ENCODE peak calls at places on chromosomes 2 and 18, in seven cellular contexts. U is heart left ventricle, E is GM12864, Y is GM13976, P is adrenal gland, K is WERI-Rb-1, S is hepatocyte. X is an unnamed sample.

GRCh38 chr2:4101938-4102337 is 398.6 kb downstream of the DCDC2C start:
- DNase-seq in E (no peak), S (no peak), K (no peak), P (no peak), U (no peak), Y (no peak), X (no peak)

GRCh38 chr2:112183327-112184025 is 45.3 kb downstream of the FBLN7 start:
- DNase-seq in P (no peak), U (no peak), Y (no peak), S (no peak), E (no peak), K (no peak), X (no peak)

GRCh38 chr2:241216211-241216761 is 27.8 kb downstream of the ANO7 start:
- DNase-seq in E (no peak), Y (no peak), K (no peak), U (no peak), P (no peak), S (no peak), X (no peak)

GRCh38 chr2:50746526-50746925 is 285.4 kb downstream of the NRXN1 start:
- DNase-seq in K (peak), P (no peak), E (no peak), S (peak), Y (no peak), U (no peak), X (peak)

GRCh38 chr2:65076345-65076710 is 20.1 kb downstream of the CEP68 start:
- DNase-seq in P (no peak), K (no peak), E (no peak), Y (no peak), U (no peak), S (no peak), X (no peak)

GRCh38 chr2:102376052-102376591 is 20.5 kb downstream of the IL18R1 start:
- DNase-seq in S (no peak), Y (no peak), P (no peak), K (no peak), U (no peak), E (no peak), X (no peak)

GRCh38 chr2:102703748-102704147 is 58.1 kb upstream of the TMEM182 start:
- DNase-seq in K (no peak), P (no peak), U (no peak), Y (peak), E (no peak), S (peak), X (no peak)

GRCh38 chr2:67835266-67835665 is 227.5 kb downstream of the C1D start:
- DNase-seq in U (no peak), P (no peak), Y (no peak), K (no peak), S (no peak), E (no peak), X (no peak)

GRCh38 chr2:109098251-109098920 is 30.6 kb upstream of the SH3RF3 start:
- DNase-seq in S (no peak), E (no peak), U (no peak), Y (no peak), P (no peak), K (no peak), X (no peak)

GRCh38 chr18:26215247-26215970 is 10.8 kb upstream of the TAF4B start:
- DNase-seq in K (no peak), U (no peak), Y (peak), P (no peak), E (peak), S (no peak), X (no peak)

GRCh38 chr2:100924520-100925451 is 77.3 kb upstream of the RPL31 start:
- DNase-seq in E (peak), Y (peak), P (peak), K (no peak), U (peak), S (peak), X (no peak)

GRCh38 chr2:240139666-240140393 is 628 bp downstream of the OTOS start:
- DNase-seq in E (no peak), Y (no peak), S (no peak), U (no peak), K (no peak), P (no peak), X (no peak)

GRCh38 chr2:2664989-2665833 is 334.1 kb upstream of the MYT1L start:
- DNase-seq in P (peak), Y (no peak), K (peak), U (no peak), S (peak), E (no peak), X (no peak)

GRCh38 chr2:19802088-19802806 is 99.5 kb downstream of the TTC32 start:
- DNase-seq in E (no peak), K (no peak), P (no peak), Y (no peak), U (no peak), S (no peak), X (no peak)

GRCh38 chr18:78431606-78432005 is 548.0 kb upstream of the SALL3 start:
- DNase-seq in U (no peak), S (no peak), E (no peak), Y (no peak), P (no peak), K (no peak), X (no peak)

GRCh38 chr2:217160103-217160502 is 300.2 kb upstream of the TNP1 start:
- DNase-seq in E (no peak), K (no peak), U (no peak), S (no peak), Y (no peak), P (no peak), X (no peak)

GRCh38 chr2:118310016-118310877 is 222.0 kb downstream of the INSIG2 start:
- DNase-seq in K (peak), P (peak), E (no peak), U (no peak), S (peak), Y (peak), X (peak)

GRCh38 chr2:15159751-15160177 is 401.4 kb downstream of the NBAS start:
- DNase-seq in P (no peak), S (peak), U (no peak), K (peak), Y (peak), E (no peak), X (no peak)

DNA sequence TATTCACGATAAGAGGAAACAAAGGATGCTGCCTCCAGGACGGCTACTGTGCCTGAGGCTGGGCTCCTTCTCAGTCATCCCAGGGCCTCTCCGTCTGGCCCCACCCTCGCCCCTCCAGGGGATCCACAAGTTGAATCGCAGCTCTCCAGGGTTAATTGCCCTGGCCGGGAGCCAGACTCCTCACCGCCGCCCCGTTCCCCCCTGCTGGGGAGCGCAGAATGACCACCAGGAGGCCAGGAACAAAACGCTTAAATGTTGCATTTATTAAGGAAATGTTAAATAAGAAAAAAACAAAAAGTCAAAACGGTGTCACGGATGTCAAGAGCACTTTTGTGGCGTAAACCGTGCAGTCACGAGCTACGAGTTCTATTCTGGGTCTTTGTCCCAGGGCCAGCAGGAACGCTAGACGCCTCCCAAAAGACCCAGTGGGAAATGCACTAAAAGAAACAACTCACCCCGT is 1.4 kb downstream of the RPRM start:
- DNase-seq in U (no peak), K (peak), E (no peak), P (peak), S (peak), Y (peak), X (peak)
- TF ChIP-seq CTCF in U (no peak), K (no peak), E (no peak), P (peak), S (peak), Y (no peak), X (peak)

DNA sequence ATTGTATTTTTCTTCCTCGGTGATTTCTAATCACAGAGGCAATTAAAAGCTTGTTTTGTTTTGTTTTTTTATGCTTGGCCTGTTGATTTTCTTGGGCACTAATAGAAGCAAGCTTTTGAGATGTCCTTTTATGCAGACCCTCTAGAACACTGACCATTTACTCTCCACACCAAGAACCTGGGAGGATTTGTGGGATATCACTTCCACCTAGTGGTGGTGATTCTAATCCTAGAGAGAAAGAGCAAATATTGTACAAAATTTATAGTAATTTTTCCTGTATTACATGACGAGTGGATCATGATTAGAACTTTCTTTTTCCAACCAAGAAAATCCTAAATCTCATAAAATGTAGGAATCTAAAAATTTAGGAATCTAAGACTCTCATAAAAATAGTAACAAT is 23.4 kb downstream of the NEMP2 start:
- DNase-seq in Y (no peak), E (no peak), U (no peak), K (no peak), P (no peak), S (no peak), X (no peak)
- TF ChIP-seq CTCF in Y (peak), E (peak), U (peak), K (peak), P (peak), S (peak), X (peak)

DNA sequence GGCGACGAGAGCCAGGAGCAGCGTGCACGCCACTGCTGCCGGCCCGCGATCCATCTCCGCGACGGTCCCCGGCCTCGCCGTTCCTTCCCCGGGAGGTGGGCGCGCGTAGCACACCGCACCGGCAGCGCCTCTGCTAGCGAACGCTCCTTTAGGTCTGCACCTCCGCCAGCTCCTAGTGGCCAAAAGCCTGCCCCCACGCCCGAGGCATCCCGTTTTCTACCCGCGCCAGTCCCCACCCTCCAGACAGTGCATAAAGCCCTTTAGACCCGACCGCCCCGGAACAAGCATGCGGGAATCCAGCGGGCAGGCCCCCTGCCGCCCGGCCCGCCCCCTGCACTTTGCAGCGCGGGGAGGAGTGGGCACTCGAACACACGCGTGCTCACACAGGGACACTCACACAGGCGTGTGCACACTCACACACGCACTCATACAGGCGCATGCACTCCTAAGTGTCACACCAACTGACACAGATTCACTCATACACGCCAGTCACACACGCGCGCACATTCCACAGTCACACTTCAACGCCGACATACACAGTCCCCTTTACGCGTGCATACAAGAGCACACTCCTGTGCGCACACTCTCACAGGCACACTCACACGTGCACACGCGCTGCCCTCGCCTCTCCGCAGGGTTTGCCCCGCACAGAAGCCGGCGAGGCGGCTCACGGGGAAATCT is at the start of gene LRP2:
- DNase-seq in E (no peak), Y (peak), K (peak), P (no peak), S (peak), U (no peak), X (peak)
- TF ChIP-seq CTCF in E (no peak), Y (no peak), K (no peak), P (no peak), S (no peak), U (no peak), X (no peak)

DNA sequence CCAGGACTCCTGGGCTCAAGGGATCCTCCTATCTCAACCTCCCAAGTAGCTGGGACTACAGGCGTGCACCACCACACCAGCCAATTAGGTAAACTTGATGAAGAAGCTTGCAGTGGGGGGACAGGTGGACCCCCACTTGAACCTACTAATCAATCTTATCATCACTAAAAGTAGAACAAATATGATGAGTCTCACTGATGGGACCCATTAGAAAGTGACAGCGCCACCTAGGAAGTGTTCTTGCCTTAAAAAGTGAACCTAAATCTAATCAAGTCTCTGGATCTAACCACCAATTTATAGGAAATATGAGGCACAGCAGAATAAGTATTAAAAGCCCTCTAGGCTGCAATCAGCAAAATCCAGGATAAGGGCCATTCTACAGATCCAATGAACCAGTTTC is 79.2 kb downstream of the BIN1 start:
- DNase-seq in K (no peak), U (no peak), P (no peak), Y (no peak), E (no peak), S (no peak), X (no peak)
- TF ChIP-seq CTCF in K (peak), U (no peak), P (peak), Y (no peak), E (peak), S (no peak), X (no peak)

GRCh38 chr2:535222-535621 is 142.0 kb downstream of the TMEM18 start:
- DNase-seq in E (no peak), U (no peak), Y (no peak), K (no peak), P (no peak), S (no peak), X (no peak)
- TF ChIP-seq CTCF in E (no peak), U (no peak), Y (no peak), K (no peak), P (peak), S (no peak), X (peak)

GRCh38 chr18:63872586-63872985 is 14.9 kb upstream of the SERPINB2 start:
- DNase-seq in P (no peak), S (no peak), U (no peak), E (no peak), Y (no peak), K (no peak), X (no peak)
- TF ChIP-seq CTCF in P (no peak), S (no peak), U (no peak), E (no peak), Y (no peak), K (no peak), X (no peak)

DNA sequence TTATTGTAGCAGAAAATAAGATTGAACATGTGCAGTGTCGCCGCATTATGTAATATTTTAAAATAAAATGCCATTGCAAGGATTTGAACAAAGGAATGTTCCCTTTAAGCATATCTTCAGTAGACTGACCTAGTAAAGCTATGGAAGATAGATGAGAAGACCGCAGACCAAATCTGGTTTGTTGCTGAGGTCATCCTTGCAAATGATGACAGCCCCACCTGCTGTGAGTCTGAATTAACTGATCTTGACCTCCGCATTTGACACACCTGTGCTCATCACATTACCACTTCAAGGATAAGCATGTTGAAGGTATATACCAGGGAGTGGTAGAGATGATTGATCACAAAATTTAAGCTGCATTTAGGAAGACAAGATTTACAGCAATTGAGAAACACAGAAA is 96.2 kb downstream of the NYAP2 start:
- DNase-seq in S (no peak), K (peak), U (no peak), E (no peak), P (no peak), Y (no peak), X (no peak)
- TF ChIP-seq CTCF in S (no peak), K (no peak), U (no peak), E (no peak), P (no peak), Y (no peak), X (no peak)

DNA sequence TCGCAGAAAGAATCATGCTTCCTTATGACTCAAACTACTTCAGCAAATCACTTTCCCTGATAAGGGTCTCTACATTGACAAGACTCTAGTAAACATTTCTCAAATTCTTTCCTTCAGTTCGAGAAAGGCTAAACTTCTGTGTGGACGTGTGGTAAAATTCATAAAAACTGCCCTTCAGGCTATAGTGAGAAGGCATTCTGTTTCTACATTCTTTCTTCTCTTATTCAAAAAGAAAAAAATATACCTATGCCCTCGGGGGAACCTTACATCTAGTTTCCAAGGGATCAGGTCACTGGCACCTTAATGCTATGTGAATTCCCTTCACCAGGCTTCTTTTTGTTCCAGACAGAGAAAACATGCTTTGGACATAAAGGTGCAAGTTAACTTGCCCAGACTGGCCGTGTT is 4.9 kb downstream of the VIT start:
- DNase-seq in S (peak), U (no peak), K (no peak), P (no peak), Y (no peak), E (no peak), X (no peak)
- TF ChIP-seq CTCF in S (peak), U (no peak), K (no peak), P (no peak), Y (no peak), E (no peak), X (no peak)